ENCODE peak calls at places on chromosomes 13 and 19, in nine cellular contexts. E is AG04449; N is pancreas; R is CD4-positive, CD25-positive, alpha-beta regulatory T cell; V is foreskin fibroblast; L is H1; T is mesendoderm; D is AG09309; P is adrenal gland. H is an unnamed sample.

GRCh38 chr19:4474504-4475136 is 2.5 kb downstream of the HDGFL2 start:
- DNase-seq in E (no peak), N (peak), R (no peak), V (peak), L (peak), T (peak), D (no peak), P (no peak), H (no peak)

GRCh38 chr13:51590966-51591627 is 6.8 kb downstream of the WDFY2 start:
- DNase-seq in E (peak), N (no peak), R (no peak), V (peak), L (no peak), T (peak), D (peak), P (peak), H (no peak)

GRCh38 chr13:94556646-94557045 is 39.3 kb downstream of the TGDS start:
- DNase-seq in E (no peak), N (no peak), R (no peak), V (no peak), L (no peak), T (no peak), D (no peak), P (no peak), H (no peak)

GRCh38 chr19:43622070-43622469 is 2.6 kb upstream of the ZNF428 start:
- DNase-seq in E (no peak), N (no peak), R (no peak), V (no peak), L (no peak), T (no peak), D (no peak), P (no peak), H (no peak)

GRCh38 chr13:95607363-95607762 is 37.1 kb downstream of the DZIP1 start:
- DNase-seq in E (no peak), N (no peak), R (no peak), V (peak), L (no peak), T (no peak), D (peak), P (no peak), H (no peak)

GRCh38 chr19:38912600-38913514 is 871 bp upstream of the CCER2 start:
- DNase-seq in E (no peak), N (peak), R (no peak), V (no peak), L (no peak), T (no peak), D (no peak), P (no peak), H (no peak)

GRCh38 chr13:98999635-98999952 is 21.7 kb upstream of the DOCK9 start:
- DNase-seq in E (no peak), N (no peak), R (no peak), V (no peak), L (no peak), T (no peak), D (no peak), P (no peak), H (no peak)

GRCh38 chr13:67736646-67737420 is 506.7 kb upstream of the PCDH9 start:
- DNase-seq in E (no peak), N (no peak), R (no peak), V (peak), L (peak), T (peak), D (no peak), P (no peak), H (no peak)

GRCh38 chr13:108044929-108045328 is 170.4 kb downstream of the LIG4 start:
- DNase-seq in E (no peak), N (no peak), R (no peak), V (no peak), L (no peak), T (no peak), D (no peak), P (no peak), H (no peak)

GRCh38 chr13:97295279-97296182 is 73.4 kb downstream of the MBNL2 start:
- DNase-seq in E (no peak), N (no peak), R (no peak), V (no peak), L (no peak), T (no peak), D (no peak), P (no peak), H (no peak)

GRCh38 chr19:39296055-39296645 is at the start of gene IFNL1:
- DNase-seq in E (no peak), N (no peak), R (no peak), V (no peak), L (no peak), T (no peak), D (no peak), P (no peak), H (no peak)

GRCh38 chr13:75587679-75588078 is 38.1 kb downstream of the UCHL3 start:
- DNase-seq in E (no peak), N (no peak), R (no peak), V (no peak), L (no peak), T (peak), D (no peak), P (no peak), H (no peak)

GRCh38 chr13:47858678-47859050 is 142.4 kb downstream of the SUCLA2 start:
- DNase-seq in E (peak), N (no peak), R (no peak), V (peak), L (no peak), T (no peak), D (peak), P (no peak), H (no peak)

GRCh38 chr19:57850553-57851017 is 926 bp downstream of the ZNF587 start:
- DNase-seq in E (no peak), N (no peak), R (no peak), V (no peak), L (no peak), T (peak), D (no peak), P (no peak), H (no peak)

GRCh38 chr13:33185853-33186252 is 99.7 kb downstream of the STARD13 start:
- DNase-seq in E (no peak), N (no peak), R (no peak), V (no peak), L (no peak), T (no peak), D (no peak), P (no peak), H (no peak)

GRCh38 chr19:1914826-1915341 is 9.7 kb downstream of the ADAT3 start:
- DNase-seq in E (no peak), N (peak), R (no peak), V (no peak), L (no peak), T (no peak), D (no peak), P (no peak), H (no peak)

GRCh38 chr13:20796791-20797513 is 23.2 kb upstream of the EEF1AKMT1 start:
- DNase-seq in E (peak), N (no peak), R (no peak), V (peak), L (no peak), T (no peak), D (no peak), P (no peak), H (no peak)

GRCh38 chr13:61536443-61536842 is 120.8 kb upstream of the PCDH20 start:
- DNase-seq in E (no peak), N (no peak), R (no peak), V (no peak), L (no peak), T (no peak), D (no peak), P (no peak), H (no peak)

GRCh38 chr19:54463531-54464043 is at the start of gene LENG9:
- DNase-seq in E (peak), N (peak), R (peak), V (peak), L (peak), T (peak), D (peak), P (peak), H (peak)

GRCh38 chr19:2079865-2080301 is 16.2 kb downstream of the MOB3A start:
- DNase-seq in E (no peak), N (peak), R (no peak), V (no peak), L (no peak), T (no peak), D (no peak), P (no peak), H (no peak)

GRCh38 chr13:47233734-47234133 is 336.9 kb upstream of the HTR2A start:
- DNase-seq in E (no peak), N (no peak), R (no peak), V (peak), L (no peak), T (no peak), D (no peak), P (no peak), H (no peak)

GRCh38 chr13:52815330-52815729 is 33.1 kb downstream of the PCDH8 start:
- DNase-seq in E (no peak), N (peak), R (no peak), V (no peak), L (no peak), T (no peak), D (no peak), P (no peak), H (no peak)

GRCh38 chr19:45637890-45638667 is 1.1 kb downstream of the EML2 start:
- DNase-seq in E (no peak), N (no peak), R (no peak), V (peak), L (no peak), T (peak), D (no peak), P (peak), H (no peak)

GRCh38 chr19:39412867-39413268 is 399 bp downstream of the PLEKHG2 start:
- DNase-seq in E (no peak), N (no peak), R (no peak), V (no peak), L (no peak), T (no peak), D (no peak), P (peak), H (no peak)

GRCh38 chr19:42170052-42170451 is 37.8 kb upstream of the POU2F2 start:
- DNase-seq in E (no peak), N (no peak), R (no peak), V (no peak), L (no peak), T (no peak), D (no peak), P (no peak), H (no peak)

GRCh38 chr19:2922987-2923386 is 21.8 kb downstream of the ZNF77 start:
- DNase-seq in E (no peak), N (no peak), R (no peak), V (no peak), L (no peak), T (peak), D (no peak), P (no peak), H (no peak)

GRCh38 chr13:31209172-31209818 is 9.5 kb downstream of the B3GLCT start:
- DNase-seq in E (no peak), N (no peak), R (no peak), V (peak), L (no peak), T (peak), D (no peak), P (peak), H (peak)

GRCh38 chr19:57946316-57946715 is 1.2 kb downstream of the ZNF256 start:
- DNase-seq in E (no peak), N (no peak), R (no peak), V (no peak), L (no peak), T (no peak), D (no peak), P (no peak), H (no peak)

GRCh38 chr13:46961719-46962118 is 64.9 kb upstream of the HTR2A start:
- DNase-seq in E (peak), N (no peak), R (no peak), V (peak), L (no peak), T (peak), D (peak), P (no peak), H (no peak)

GRCh38 chr13:50209646-50210045 is 194.4 kb downstream of the KCNRG start:
- DNase-seq in E (no peak), N (no peak), R (no peak), V (no peak), L (no peak), T (no peak), D (no peak), P (no peak), H (no peak)

GRCh38 chr13:29589967-29590366 is 5.5 kb downstream of the SLC7A1 start:
- DNase-seq in E (no peak), N (no peak), R (no peak), V (no peak), L (no peak), T (peak), D (no peak), P (no peak), H (no peak)

GRCh38 chr19:12648088-12648487 is 18.5 kb downstream of the MAN2B1 start:
- DNase-seq in E (no peak), N (peak), R (no peak), V (no peak), L (no peak), T (no peak), D (no peak), P (peak), H (no peak)
- H3K4me3 ChIP-seq in E (no peak), N (peak), R (no peak), V (no peak), L (no peak), T (no peak), D (no peak), P (no peak), H (no peak)

DNA sequence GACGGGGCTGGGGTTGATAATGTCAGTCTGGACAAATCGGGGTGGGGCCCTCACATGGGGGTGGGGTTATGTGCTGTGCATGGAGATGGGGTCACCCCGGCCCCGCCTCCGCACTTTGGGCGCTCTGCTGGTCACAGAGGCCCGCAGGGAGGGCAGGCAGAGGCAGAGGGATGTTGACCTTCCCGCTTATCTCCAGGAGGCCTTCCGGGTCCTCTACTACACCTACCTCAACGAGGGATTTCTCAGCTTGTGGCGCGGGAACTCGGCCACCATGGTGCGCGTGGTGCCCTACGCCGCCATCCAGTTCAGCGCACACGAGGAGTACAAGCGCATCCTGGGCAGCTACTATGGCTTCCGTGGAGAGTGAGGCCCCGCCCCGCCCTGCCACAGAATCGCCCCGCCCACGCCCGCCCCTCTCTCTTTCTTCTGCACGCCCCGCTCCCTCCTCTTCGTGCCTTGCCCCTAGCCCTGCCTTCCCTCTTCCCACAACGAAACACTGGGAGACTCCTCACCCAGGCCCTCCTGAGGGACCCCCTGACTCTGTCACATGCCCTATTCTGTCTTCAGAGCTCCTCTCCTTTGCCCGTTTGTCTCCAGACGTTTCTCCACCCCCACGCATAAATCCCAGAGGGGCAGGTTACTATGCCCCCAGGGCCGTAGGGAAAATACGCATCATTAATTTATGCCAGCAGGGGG is 32.8 kb downstream of the TMEM161A start:
- DNase-seq in E (no peak), N (no peak), R (no peak), V (peak), L (no peak), T (peak), D (no peak), P (peak), H (peak)
- H3K4me3 ChIP-seq in E (peak), N (peak), R (no peak), V (peak), L (peak), T (peak), D (no peak), P (no peak), H (peak)

GRCh38 chr19:49716154-49716553 is 25.2 kb downstream of the CPT1C start:
- DNase-seq in E (no peak), N (no peak), R (no peak), V (no peak), L (no peak), T (no peak), D (no peak), P (no peak), H (no peak)
- H3K4me3 ChIP-seq in E (no peak), N (no peak), R (no peak), V (no peak), L (no peak), T (no peak), D (no peak), P (no peak), H (no peak)

DNA sequence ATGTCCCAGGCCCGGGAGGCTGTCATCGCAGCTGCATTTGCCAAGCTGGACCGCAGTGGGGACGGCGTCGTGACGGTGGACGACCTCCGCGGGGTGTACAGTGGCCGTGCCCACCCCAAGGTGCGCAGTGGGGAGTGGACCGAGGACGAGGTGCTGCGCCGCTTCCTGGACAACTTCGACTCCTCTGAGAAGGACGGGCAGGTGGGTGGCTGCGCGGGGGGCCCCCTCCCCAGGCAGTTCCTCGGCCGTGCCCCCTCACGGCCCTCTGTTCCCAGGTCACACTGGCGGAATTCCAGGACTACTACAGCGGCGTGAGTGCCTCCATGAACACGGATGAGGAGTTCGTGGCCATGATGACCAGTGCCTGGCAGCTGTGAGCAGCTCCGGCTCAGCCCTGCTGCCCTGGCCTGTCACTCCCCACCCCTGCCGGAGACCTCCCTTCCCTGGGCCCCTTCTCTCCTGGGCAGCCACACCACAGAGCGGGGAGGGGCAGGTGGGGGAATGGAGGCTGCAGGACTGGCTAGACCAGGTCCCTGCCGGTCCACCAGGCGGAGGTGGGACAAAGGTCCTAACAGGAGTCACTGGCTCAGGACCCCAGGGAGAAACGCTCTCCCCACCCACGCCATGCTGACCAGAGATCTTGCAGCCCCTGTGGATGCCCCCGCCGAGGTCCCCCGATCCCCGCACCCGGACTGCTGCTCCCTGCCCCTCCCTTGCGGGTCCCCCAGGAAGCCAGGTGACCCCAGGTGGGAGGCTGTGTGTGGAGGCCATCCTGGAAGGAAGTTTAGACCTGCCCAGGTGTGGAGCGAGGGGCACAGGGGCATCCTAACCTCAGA is 1.1 kb downstream of the CAPS start:
- DNase-seq in E (no peak), N (peak), R (no peak), V (no peak), L (no peak), T (no peak), D (no peak), P (no peak), H (no peak)
- H3K4me3 ChIP-seq in E (no peak), N (peak), R (no peak), V (no peak), L (no peak), T (no peak), D (no peak), P (no peak), H (no peak)

GRCh38 chr13:57634829-57635165 is 3.3 kb downstream of the PCDH17 start:
- DNase-seq in E (no peak), N (peak), R (no peak), V (no peak), L (no peak), T (no peak), D (no peak), P (no peak), H (peak)

GRCh38 chr13:57637515-57637914 is 6.0 kb downstream of the PCDH17 start:
- DNase-seq in E (no peak), N (no peak), R (no peak), V (no peak), L (no peak), T (no peak), D (no peak), P (no peak), H (no peak)

GRCh38 chr13:57635541-57635940 is 4.0 kb downstream of the PCDH17 start:
- DNase-seq in E (no peak), N (no peak), R (no peak), V (no peak), L (no peak), T (no peak), D (no peak), P (no peak), H (no peak)

GRCh38 chr13:57638147-57638890 is 6.8 kb downstream of the PCDH17 start:
- DNase-seq in E (no peak), N (no peak), R (no peak), V (no peak), L (no peak), T (no peak), D (no peak), P (no peak), H (no peak)

GRCh38 chr13:57636811-57637210 is 5.3 kb downstream of the PCDH17 start:
- DNase-seq in E (no peak), N (no peak), R (no peak), V (no peak), L (no peak), T (no peak), D (no peak), P (no peak), H (no peak)
- H3K4me3 ChIP-seq in E (no peak), N (no peak), R (no peak), V (no peak), L (no peak), T (no peak), D (no peak), P (no peak), H (peak)

DNA sequence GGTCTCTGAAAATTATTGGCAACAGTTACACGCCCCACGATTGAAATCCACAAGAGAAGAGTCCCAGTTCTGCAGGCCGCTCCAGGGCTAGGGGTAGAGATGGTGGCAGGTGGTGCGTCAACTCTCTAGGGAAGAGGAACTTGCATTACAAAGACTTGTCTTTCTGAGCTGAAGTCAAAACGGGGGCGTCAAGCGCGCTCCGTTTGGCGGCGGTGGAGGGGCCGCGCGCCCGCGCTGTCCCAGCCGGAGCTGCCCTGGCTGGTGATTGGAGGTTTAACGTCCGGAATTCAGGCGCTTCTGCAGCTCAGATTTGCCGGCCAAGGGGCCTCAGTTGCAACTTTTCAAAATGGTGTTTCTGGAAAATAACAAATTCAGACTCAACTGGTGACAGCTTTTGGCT is 38.9 kb downstream of the SOX1 start:
- DNase-seq in E (no peak), N (no peak), R (no peak), V (no peak), L (peak), T (peak), D (no peak), P (no peak), H (no peak)
- H3K4me3 ChIP-seq in E (no peak), N (no peak), R (no peak), V (no peak), L (no peak), T (no peak), D (no peak), P (no peak), H (no peak)

H was measured in heart right ventricle.